ENCODE peak calls at places on chromosome 3, in six cellular contexts. Z is HS-5, E is bronchial epithelial cell, P is choroid plexus epithelial cell, X is RWPE2, I is amniotic stem cell. G is an unnamed sample.

GRCh38 chr3:128390867-128391266 is 75.8 kb downstream of the DNAJB8 start:
- DNase-seq in I (no peak), Z (no peak), E (no peak), X (no peak), P (no peak), G (no peak)

GRCh38 chr3:13546667-13547171 is 2.2 kb upstream of the FBLN2 start:
- DNase-seq in Z (no peak), I (no peak), E (no peak), X (no peak), P (peak; percentile 33), G (no peak)

GRCh38 chr3:75001330-75001729 is 386.9 kb upstream of the CNTN3 start:
- DNase-seq in P (peak; percentile 33), E (peak; percentile 22), Z (no peak), I (no peak), X (no peak), G (no peak)

GRCh38 chr3:4744405-4745239 is 234.6 kb upstream of the BHLHE40 start:
- DNase-seq in I (no peak), P (peak; percentile 43), E (peak; percentile 58), Z (peak; percentile 14), X (no peak), G (no peak)

GRCh38 chr3:63993653-63994079 is 29.6 kb downstream of the PSMD6 start:
- DNase-seq in P (peak; percentile 91), X (no peak), E (peak; percentile 77), Z (peak; percentile 37), I (peak; percentile 57), G (peak; percentile 23)

GRCh38 chr3:43307226-43307625 is 20.9 kb downstream of the SNRK start:
- DNase-seq in X (no peak), E (no peak), P (peak; percentile 36), Z (no peak), I (no peak), G (no peak)

GRCh38 chr3:190131329-190131728 is 10.6 kb upstream of the P3H2 start:
- DNase-seq in E (peak; percentile 89), X (peak; percentile 66), I (no peak), Z (peak; percentile 38), P (peak; percentile 92), G (no peak)

GRCh38 chr3:134189848-134190247 is 60.8 kb downstream of the RYK start:
- DNase-seq in I (no peak), Z (no peak), X (no peak), E (no peak), P (peak; percentile 61), G (peak; percentile 23)

GRCh38 chr3:141352262-141352984 is 15.9 kb upstream of the ZBTB38 start:
- DNase-seq in P (no peak), Z (no peak), E (no peak), X (no peak), I (no peak), G (no peak)

GRCh38 chr3:14064910-14065309 is 59.8 kb downstream of the CHCHD4 start:
- DNase-seq in E (no peak), I (no peak), X (no peak), Z (no peak), P (no peak), G (no peak)

GRCh38 chr3:155342344-155342743 is 48.9 kb upstream of the STRIT1 start:
- DNase-seq in P (no peak), Z (no peak), I (no peak), E (no peak), X (no peak), G (no peak)

G was measured in AG04449.